ENCODE peak calls at places on chromosomes 13 and 19, in five cellular contexts. B is brain microvascular endothelial cell, C is IMR-90, W is neuronal stem cell, R is heart left ventricle. L is an unnamed sample.

GRCh38 chr13:74015137-74015536 is 119.1 kb downstream of the KLF12 start:
- DNase-seq in C (peak; percentile 39), B (no peak), W (no peak), R (no peak), L (no peak)

GRCh38 chr19:42606660-42607351 is 12.1 kb upstream of the CEACAM8 start:
- DNase-seq in C (peak; percentile 27), B (no peak), W (peak; percentile 9), R (peak; percentile 73), L (peak; percentile 90)

GRCh38 chr19:18856385-18857126 is 24.8 kb downstream of the UPF1 start:
- DNase-seq in B (peak; percentile 32), W (no peak), C (no peak), R (no peak), L (peak; percentile 81)

GRCh38 chr19:39386557-39386956 is 4.3 kb downstream of the PAF1 start:
- DNase-seq in R (no peak), W (no peak), C (no peak), B (no peak), L (peak; percentile 36)

GRCh38 chr19:39845621-39846175 is 481 bp downstream of the FBL start:
- DNase-seq in C (no peak), R (no peak), B (no peak), W (no peak), L (no peak)

GRCh38 chr13:53254495-53254894 is 225.9 kb downstream of the OLFM4 start:
- DNase-seq in C (no peak), W (no peak), R (no peak), B (no peak), L (peak; percentile 26)

GRCh38 chr13:110444226-110444653 is 117.3 kb downstream of the RAB20 start:
- DNase-seq in B (peak; percentile 67), C (peak; percentile 20), R (no peak), W (no peak), L (no peak)

GRCh38 chr19:653425-653824 is 9.6 kb downstream of the RNF126 start:
- DNase-seq in R (no peak), W (no peak), C (no peak), B (no peak), L (no peak)

GRCh38 chr13:40789275-40790231 is at the start of gene SLC25A15:
- DNase-seq in B (peak; percentile 45), W (peak; percentile 71), C (peak; percentile 72), R (peak; percentile 90), L (peak; percentile 92)

GRCh38 chr19:40530091-40530901 is 46.4 kb upstream of the SHKBP1 start:
- DNase-seq in B (no peak), R (no peak), W (peak; percentile 72), C (no peak), L (peak; percentile 100)

GRCh38 chr19:12665646-12666304 is 767 bp downstream of the MAN2B1 start:
- DNase-seq in R (no peak), B (no peak), W (no peak), C (peak; percentile 10), L (peak; percentile 60)

GRCh38 chr19:30757836-30758617 is 385.8 kb downstream of the ZNF536 start:
- DNase-seq in C (no peak), R (no peak), B (no peak), W (no peak), L (no peak)

GRCh38 chr13:51323824-51324511 is 15.5 kb upstream of the SERPINE3 start:
- DNase-seq in B (no peak), W (no peak), R (no peak), C (no peak), L (no peak)

GRCh38 chr13:29507356-29507755 is 88.1 kb downstream of the SLC7A1 start:
- DNase-seq in W (no peak), B (no peak), R (no peak), C (no peak), L (no peak)

GRCh38 chr19:3618144-3618810 is 8.3 kb downstream of the CACTIN start:
- DNase-seq in B (no peak), C (peak; percentile 29), W (no peak), R (peak; percentile 86), L (peak; percentile 99)

GRCh38 chr13:93146584-93147292 is 79.9 kb upstream of the GPC6 start:
- DNase-seq in C (peak; percentile 90), W (no peak), R (no peak), B (peak; percentile 93), L (no peak)

GRCh38 chr19:47230122-47230920 is 678 bp downstream of the BBC3 start:
- DNase-seq in W (no peak), R (peak; percentile 88), C (peak; percentile 18), B (no peak), L (peak; percentile 93)

GRCh38 chr19:16548956-16549355 is 6.7 kb upstream of the CHERP start:
- DNase-seq in C (no peak), R (no peak), B (no peak), W (no peak), L (no peak)

GRCh38 chr19:42105358-42105757 is 26.9 kb downstream of the POU2F2 start:
- DNase-seq in W (no peak), C (peak; percentile 26), R (no peak), B (no peak), L (no peak)

DNA sequence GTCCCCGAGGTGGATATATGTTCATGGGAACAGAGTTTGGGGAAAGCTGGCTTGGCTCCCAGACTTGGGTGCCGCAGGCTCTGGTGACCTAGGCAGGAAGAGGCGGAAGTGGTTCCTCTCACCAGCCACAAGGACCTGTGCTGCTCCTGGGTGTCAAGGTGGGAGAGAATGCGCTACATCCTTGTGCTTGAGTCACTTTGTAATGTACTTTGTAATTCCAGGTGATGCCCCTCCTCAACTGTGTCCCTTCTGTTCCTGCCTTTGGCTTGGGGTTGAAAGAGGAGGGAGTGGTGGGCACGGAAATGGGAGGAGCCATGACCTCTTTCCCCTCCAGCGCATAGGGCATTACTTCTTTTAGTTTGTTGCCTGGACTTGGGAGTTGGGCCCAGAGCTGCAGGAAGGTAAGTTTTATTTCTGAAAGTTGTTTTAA is 10.9 kb downstream of the GARRE1 start:
- DNase-seq in W (no peak), B (no peak), C (no peak), R (no peak), L (no peak)
- H3K4me3 ChIP-seq in W (no peak overlapping the region), B (no peak overlapping the region), C (no peak overlapping the region), R (no peak overlapping the region), L (no peak overlapping the region)

GRCh38 chr19:2215281-2215751 is 20.8 kb downstream of the PLEKHJ1 start:
- DNase-seq in C (no peak), B (no peak), W (no peak), R (no peak), L (peak; percentile 94)
- H3K36me3 ChIP-seq in C (peaks cover 77% of the 10 kb centered on the region), B (peaks cover 84% of the 10 kb centered on the region), W (peaks cover 96% of the 10 kb centered on the region), R (peaks cover 91% of the 10 kb centered on the region), L (peaks cover 22% of the 10 kb centered on the region)

GRCh38 chr13:20124303-20124702 is 36.5 kb downstream of the GJA3 start:
- DNase-seq in B (no peak), W (no peak), C (peak; percentile 45), R (no peak), L (no peak)
- H3K27me3 ChIP-seq in B (peaks cover 4% of the 10 kb centered on the region), W (peaks cover 38% of the 10 kb centered on the region), C (peaks cover 3% of the 10 kb centered on the region), R (peaks cover 8% of the 10 kb centered on the region), L (peaks cover 25% of the 10 kb centered on the region)

DNA sequence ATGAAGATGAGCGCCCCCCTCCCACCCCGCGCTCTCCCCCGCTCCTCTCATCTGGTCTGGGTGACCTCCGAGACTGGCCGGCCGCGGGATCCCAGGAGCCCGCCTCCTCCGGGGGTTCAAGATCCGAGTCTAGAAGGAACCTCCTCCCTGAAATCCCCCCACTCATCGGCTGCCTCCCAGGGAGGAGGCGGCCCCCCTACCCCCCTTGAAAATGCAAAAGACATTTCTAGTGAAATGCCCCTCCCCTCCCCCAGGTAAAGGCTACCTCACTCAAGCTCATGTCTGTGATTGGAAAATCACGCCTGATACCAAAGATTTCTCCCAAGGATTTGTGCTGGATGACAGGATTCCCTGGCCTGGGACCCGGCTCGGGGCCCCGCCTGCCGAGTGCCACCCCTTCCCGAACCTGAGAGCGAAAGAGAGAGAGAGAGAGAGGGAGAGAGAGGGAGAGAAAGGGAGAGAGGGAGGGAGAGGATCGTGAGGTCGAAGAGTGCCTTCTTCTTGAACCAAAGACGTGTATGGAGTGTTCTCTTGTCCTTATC is 23.4 kb downstream of the ONECUT3 start:
- DNase-seq in C (no peak), W (no peak), B (no peak), R (no peak), L (peak; percentile 75)
- H3K4me3 ChIP-seq in C (no peak overlapping the region), W (no peak overlapping the region), B (no peak overlapping the region), R (no peak overlapping the region), L (peak overlapping the region; percentile 22)

L was measured in H7.